ENCODE peak calls at places on chromosomes 13 and 19, in five cellular contexts. O is NCI-H2029, Q is NCI-H1092, U is right atrium auricular region, S is psoas muscle. Y is an unnamed sample.

GRCh38 chr13:43377955-43378354 is 354.6 kb downstream of the DNAJC15 start:
- DNase-seq in O (no peak), Q (no peak), U (no peak), S (no peak), Y (no peak)

GRCh38 chr19:19405919-19406877 is 723 bp downstream of the GATAD2A start:
- DNase-seq in O (no peak), Q (peak; percentile 10), U (no peak), S (peak; percentile 72), Y (peak; percentile 51)

GRCh38 chr13:31824705-31825512 is 85.6 kb downstream of the RXFP2 start:
- DNase-seq in O (no peak), Q (no peak), U (no peak), S (no peak), Y (no peak)

GRCh38 chr13:26853272-26853818 is 92.8 kb upstream of the GPR12 start:
- DNase-seq in O (no peak), Q (no peak), U (no peak), S (no peak), Y (no peak)

GRCh38 chr19:5376928-5377327 is 36.3 kb upstream of the PTPRS start:
- DNase-seq in O (no peak), Q (no peak), U (no peak), S (no peak), Y (no peak)

GRCh38 chr19:3178377-3178972 is at the start of gene S1PR4:
- DNase-seq in O (no peak), Q (no peak), U (no peak), S (peak; percentile 56), Y (no peak)

GRCh38 chr13:34401741-34402140 is 540.3 kb upstream of the NBEA start:
- DNase-seq in O (no peak), Q (no peak), U (no peak), S (no peak), Y (no peak)

GRCh38 chr13:99439850-99440604 is 61.2 kb upstream of the TM9SF2 start:
- DNase-seq in O (no peak), Q (no peak), U (peak; percentile 53), S (no peak), Y (no peak)

GRCh38 chr19:45496349-45496953 is 396 bp downstream of the RTN2 start:
- DNase-seq in O (no peak), Q (no peak), U (no peak), S (peak; percentile 74), Y (peak; percentile 64)

GRCh38 chr13:51919531-51919930 is 57.8 kb downstream of the CCDC70 start:
- DNase-seq in O (no peak), Q (no peak), U (no peak), S (no peak), Y (no peak)

GRCh38 chr13:77306458-77306857 is 20.4 kb downstream of the MYCBP2 start:
- DNase-seq in O (no peak), Q (no peak), U (no peak), S (no peak), Y (no peak)

GRCh38 chr19:1135454-1135853 is 31.7 kb downstream of the GPX4 start:
- DNase-seq in O (no peak), Q (no peak), U (no peak), S (no peak), Y (no peak)

Y was measured in neural crest cell.